ENCODE peak calls at places on chromosomes 7 and 10, in eight cellular contexts. F is hypothalamus; R is CD4-positive, alpha-beta memory T cell; T is brain pericyte; D is H1; O is NCI-H1436; U is GM10248; A is HFFc6. E is an unnamed sample.

GRCh38 chr7:41566581-41566980 is 136.3 kb downstream of the INHBA start:
- DNase-seq in F (no peak), R (no peak), T (no peak), D (no peak), O (no peak), U (no peak), A (no peak), E (no peak)

GRCh38 chr7:157941210-157941609 is 604.4 kb downstream of the DNAJB6 start:
- DNase-seq in F (no peak), R (no peak), T (no peak), D (no peak), O (no peak), U (no peak), A (no peak), E (no peak)

GRCh38 chr10:80480852-80481251 is 26.7 kb downstream of the TSPAN14 start:
- DNase-seq in F (no peak), R (no peak), T (no peak), D (no peak), O (no peak), U (no peak), A (no peak), E (no peak)

GRCh38 chr7:28179081-28180030 is 1.2 kb downstream of the JAZF1 start:
- DNase-seq in F (peak; percentile 46), R (peak; percentile 70), T (no peak), D (no peak), O (peak; percentile 40), U (peak; percentile 80), A (no peak), E (peak; percentile 69)

GRCh38 chr10:117967149-117967548 is 79.6 kb downstream of the RAB11FIP2 start:
- DNase-seq in F (no peak), R (no peak), T (no peak), D (no peak), O (peak; percentile 76), U (no peak), A (no peak), E (no peak)

GRCh38 chr7:74256446-74257408 is 2.5 kb upstream of the RFC2 start:
- DNase-seq in F (no peak), R (no peak), T (peak; percentile 88), D (no peak), O (no peak), U (no peak), A (peak; percentile 9), E (no peak)

GRCh38 chr7:8133955-8134733 is 127.8 kb downstream of the ICA1 start:
- DNase-seq in F (no peak), R (peak; percentile 38), T (no peak), D (no peak), O (no peak), U (peak; percentile 62), A (no peak), E (no peak)

GRCh38 chr7:79953130-79953529 is 181.5 kb upstream of the GNAI1 start:
- DNase-seq in F (no peak), R (no peak), T (no peak), D (no peak), O (no peak), U (no peak), A (no peak), E (no peak)

GRCh38 chr10:93198401-93199175 is 124.9 kb downstream of the CYP26A1 start:
- DNase-seq in F (no peak), R (no peak), T (no peak), D (no peak), O (no peak), U (no peak), A (peak; percentile 35), E (no peak)

GRCh38 chr10:87092861-87093460 is 1.7 kb downstream of the GLUD1 start:
- DNase-seq in F (no peak), R (peak; percentile 25), T (no peak), D (no peak), O (no peak), U (no peak), A (peak; percentile 41), E (no peak)

E was measured in head of caudate nucleus.